ENCODE peak calls at places on chromosome 22, in seven cellular contexts. One of them, this sample, is unnamed.
A peak's percentile ranks its signal among the peaks of the same experiment; 100 is the strongest.

GRCh38 chr22:20206709-20207215 is 55.9 kb upstream of the CCDC188 start:
- DNase-seq in heart right ventricle: no peak
- DNase-seq in transverse colon: peak; percentile 31
- DNase-seq in thoracic aorta: no peak
- DNase-seq in left ventricle myocardium inferior: no peak
- DNase-seq in astrocyte: no peak
- DNase-seq in Caco-2: no peak
- DNase-seq in this sample: peak; percentile 51

GRCh38 chr22:45538284-45538683 is 35.6 kb downstream of the FBLN1 start:
- DNase-seq in heart right ventricle: no peak
- DNase-seq in transverse colon: no peak
- DNase-seq in thoracic aorta: no peak
- DNase-seq in left ventricle myocardium inferior: no peak
- DNase-seq in astrocyte: no peak
- DNase-seq in Caco-2: no peak
- DNase-seq in this sample: no peak

GRCh38 chr22:48869788-48870187 is 957.9 kb downstream of the BRD1 start:
- DNase-seq in heart right ventricle: no peak
- DNase-seq in transverse colon: no peak
- DNase-seq in thoracic aorta: no peak
- DNase-seq in left ventricle myocardium inferior: no peak
- DNase-seq in astrocyte: no peak
- DNase-seq in Caco-2: peak; percentile 2
- DNase-seq in this sample: no peak

GRCh38 chr22:35555941-35556547 is 15.4 kb downstream of the RASD2 start:
- DNase-seq in heart right ventricle: no peak
- DNase-seq in transverse colon: no peak
- DNase-seq in thoracic aorta: no peak
- DNase-seq in left ventricle myocardium inferior: no peak
- DNase-seq in astrocyte: no peak
- DNase-seq in Caco-2: no peak
- DNase-seq in this sample: no peak

GRCh38 chr22:20548806-20549205 is 41.4 kb downstream of the MED15 start:
- DNase-seq in heart right ventricle: no peak
- DNase-seq in transverse colon: no peak
- DNase-seq in thoracic aorta: no peak
- DNase-seq in left ventricle myocardium inferior: no peak
- DNase-seq in astrocyte: no peak
- DNase-seq in Caco-2: no peak
- DNase-seq in this sample: no peak

GRCh38 chr22:41883400-41883799 is 31.5 kb downstream of the SHISA8 start:
- DNase-seq in heart right ventricle: no peak
- DNase-seq in transverse colon: no peak
- DNase-seq in thoracic aorta: no peak
- DNase-seq in left ventricle myocardium inferior: no peak
- DNase-seq in astrocyte: no peak
- DNase-seq in Caco-2: no peak
- DNase-seq in this sample: no peak

GRCh38 chr22:48926663-48927062 is 901.0 kb downstream of the BRD1 start:
- DNase-seq in heart right ventricle: no peak
- DNase-seq in transverse colon: no peak
- DNase-seq in thoracic aorta: no peak
- DNase-seq in left ventricle myocardium inferior: no peak
- DNase-seq in astrocyte: no peak
- DNase-seq in Caco-2: no peak
- DNase-seq in this sample: no peak

GRCh38 chr22:32281092-32281491 is 25.9 kb upstream of the SLC5A4 start:
- DNase-seq in heart right ventricle: no peak
- DNase-seq in transverse colon: no peak
- DNase-seq in thoracic aorta: no peak
- DNase-seq in left ventricle myocardium inferior: no peak
- DNase-seq in astrocyte: peak; percentile 57
- DNase-seq in Caco-2: no peak
- DNase-seq in this sample: no peak

GRCh38 chr22:39177456-39177775 is 24.9 kb upstream of the CBX7 start:
- DNase-seq in heart right ventricle: no peak
- DNase-seq in transverse colon: no peak
- DNase-seq in thoracic aorta: no peak
- DNase-seq in left ventricle myocardium inferior: no peak
- DNase-seq in astrocyte: no peak
- DNase-seq in Caco-2: no peak
- DNase-seq in this sample: no peak

GRCh38 chr22:20141186-20142077 is 9.4 kb downstream of the CCDC188 start:
- DNase-seq in heart right ventricle: no peak
- DNase-seq in transverse colon: no peak
- DNase-seq in thoracic aorta: no peak
- DNase-seq in left ventricle myocardium inferior: no peak
- DNase-seq in astrocyte: peak; percentile 81
- DNase-seq in Caco-2: no peak
- DNase-seq in this sample: no peak

GRCh38 chr22:19086944-19087343 is 35.3 kb downstream of the DGCR2 start:
- DNase-seq in heart right ventricle: no peak
- DNase-seq in transverse colon: no peak
- DNase-seq in thoracic aorta: no peak
- DNase-seq in left ventricle myocardium inferior: no peak
- DNase-seq in astrocyte: peak; percentile 50
- DNase-seq in Caco-2: no peak
- DNase-seq in this sample: no peak

GRCh38 chr22:24421428-24421931 is 5.9 kb upstream of the ADORA2A start:
- DNase-seq in heart right ventricle: no peak
- DNase-seq in transverse colon: no peak
- DNase-seq in thoracic aorta: no peak
- DNase-seq in left ventricle myocardium inferior: no peak
- DNase-seq in astrocyte: no peak
- DNase-seq in Caco-2: peak; percentile 77
- DNase-seq in this sample: no peak

GRCh38 chr22:50325444-50326224 is 1.2 kb downstream of the DENND6B start:
- DNase-seq in heart right ventricle: no peak
- DNase-seq in transverse colon: no peak
- DNase-seq in thoracic aorta: no peak
- DNase-seq in left ventricle myocardium inferior: no peak
- DNase-seq in astrocyte: no peak
- DNase-seq in Caco-2: no peak
- DNase-seq in this sample: no peak

GRCh38 chr22:33114570-33114969 is 56.4 kb upstream of the SYN3 start:
- DNase-seq in heart right ventricle: no peak
- DNase-seq in transverse colon: no peak
- DNase-seq in thoracic aorta: no peak
- DNase-seq in left ventricle myocardium inferior: no peak
- DNase-seq in astrocyte: no peak
- DNase-seq in Caco-2: no peak
- DNase-seq in this sample: no peak

GRCh38 chr22:25540912-25541660 is 23.4 kb upstream of the GRK3 start:
- DNase-seq in heart right ventricle: no peak
- DNase-seq in transverse colon: no peak
- DNase-seq in thoracic aorta: no peak
- DNase-seq in left ventricle myocardium inferior: no peak
- DNase-seq in astrocyte: no peak
- DNase-seq in Caco-2: no peak
- DNase-seq in this sample: no peak
- H3K4me1 ChIP-seq in heart right ventricle: peaks cover 10% of the 10 kb centered on the region
- H3K4me1 ChIP-seq in transverse colon: no peaks in the 10 kb centered on the region
- H3K4me1 ChIP-seq in thoracic aorta: no peaks in the 10 kb centered on the region
- H3K4me1 ChIP-seq in left ventricle myocardium inferior: peaks cover 31% of the 10 kb centered on the region
- H3K4me1 ChIP-seq in astrocyte: peaks cover 2% of the 10 kb centered on the region
- H3K4me1 ChIP-seq in Caco-2: no peaks in the 10 kb centered on the region
- H3K4me1 ChIP-seq in this sample: no peaks in the 10 kb centered on the region

GRCh38 chr22:40507491-40507890 is 129.0 kb downstream of the MRTFA start:
- DNase-seq in heart right ventricle: no peak
- DNase-seq in transverse colon: no peak
- DNase-seq in thoracic aorta: no peak
- DNase-seq in left ventricle myocardium inferior: no peak
- DNase-seq in astrocyte: no peak
- DNase-seq in Caco-2: no peak
- DNase-seq in this sample: no peak

GRCh38 chr22:40511604-40512003 is 124.9 kb downstream of the MRTFA start:
- DNase-seq in heart right ventricle: no peak
- DNase-seq in transverse colon: no peak
- DNase-seq in thoracic aorta: no peak
- DNase-seq in left ventricle myocardium inferior: no peak
- DNase-seq in astrocyte: no peak
- DNase-seq in Caco-2: no peak
- DNase-seq in this sample: no peak

GRCh38 chr22:40512426-40513136 is 123.9 kb downstream of the MRTFA start:
- DNase-seq in heart right ventricle: peak; percentile 57
- DNase-seq in transverse colon: no peak
- DNase-seq in thoracic aorta: no peak
- DNase-seq in left ventricle myocardium inferior: no peak
- DNase-seq in astrocyte: peak; percentile 99
- DNase-seq in Caco-2: no peak
- DNase-seq in this sample: no peak

GRCh38 chr22:40509401-40510134 is 127.0 kb downstream of the MRTFA start:
- DNase-seq in heart right ventricle: peak; percentile 78
- DNase-seq in transverse colon: peak; percentile 53
- DNase-seq in thoracic aorta: no peak
- DNase-seq in left ventricle myocardium inferior: peak; percentile 50
- DNase-seq in astrocyte: peak; percentile 95
- DNase-seq in Caco-2: peak; percentile 65
- DNase-seq in this sample: peak; percentile 44

DNA sequence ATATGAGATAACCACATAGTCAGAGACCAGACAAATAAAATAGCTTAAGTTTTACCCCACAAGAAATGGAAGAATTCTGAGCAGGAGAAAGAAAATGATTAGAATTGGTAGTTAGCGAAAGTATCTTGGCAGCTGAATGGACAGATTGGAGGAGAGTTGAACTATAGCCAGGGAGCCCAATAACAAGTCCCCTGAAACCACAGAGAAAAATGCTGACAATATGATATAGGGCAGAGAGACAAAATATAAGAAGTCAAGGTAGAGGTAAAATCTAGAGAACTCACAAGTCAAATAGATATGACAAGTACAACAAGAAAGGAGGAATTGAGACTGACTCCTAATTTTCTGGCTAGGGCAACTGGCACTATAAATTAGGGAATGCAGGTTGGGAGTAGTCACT is 125.6 kb downstream of the MRTFA start:
- DNase-seq in heart right ventricle: no peak
- DNase-seq in transverse colon: no peak
- DNase-seq in thoracic aorta: no peak
- DNase-seq in left ventricle myocardium inferior: no peak
- DNase-seq in astrocyte: no peak
- DNase-seq in Caco-2: no peak
- DNase-seq in this sample: no peak
- TF ChIP-seq CTCF in heart right ventricle: no peak
- TF ChIP-seq CTCF in transverse colon: no peak
- TF ChIP-seq CTCF in thoracic aorta: no peak
- TF ChIP-seq CTCF in left ventricle myocardium inferior: no peak
- TF ChIP-seq CTCF in astrocyte: no peak
- TF ChIP-seq CTCF in Caco-2: no peak
- TF ChIP-seq CTCF in this sample: no peak

GRCh38 chr22:30970356-30970746 is 1.3 kb downstream of the TUG1 start:
- DNase-seq in heart right ventricle: no peak
- DNase-seq in transverse colon: no peak
- DNase-seq in thoracic aorta: no peak
- DNase-seq in left ventricle myocardium inferior: no peak
- DNase-seq in astrocyte: no peak
- DNase-seq in Caco-2: no peak
- DNase-seq in this sample: no peak
- H3K27me3 ChIP-seq in heart right ventricle: no peaks in the 10 kb centered on the region
- H3K27me3 ChIP-seq in transverse colon: no peaks in the 10 kb centered on the region
- H3K27me3 ChIP-seq in thoracic aorta: no peaks in the 10 kb centered on the region
- H3K27me3 ChIP-seq in left ventricle myocardium inferior: no peaks in the 10 kb centered on the region
- H3K27me3 ChIP-seq in astrocyte: no peaks in the 10 kb centered on the region
- H3K27me3 ChIP-seq in Caco-2: no peaks in the 10 kb centered on the region
- H3K27me3 ChIP-seq in this sample: no peaks in the 10 kb centered on the region

DNA sequence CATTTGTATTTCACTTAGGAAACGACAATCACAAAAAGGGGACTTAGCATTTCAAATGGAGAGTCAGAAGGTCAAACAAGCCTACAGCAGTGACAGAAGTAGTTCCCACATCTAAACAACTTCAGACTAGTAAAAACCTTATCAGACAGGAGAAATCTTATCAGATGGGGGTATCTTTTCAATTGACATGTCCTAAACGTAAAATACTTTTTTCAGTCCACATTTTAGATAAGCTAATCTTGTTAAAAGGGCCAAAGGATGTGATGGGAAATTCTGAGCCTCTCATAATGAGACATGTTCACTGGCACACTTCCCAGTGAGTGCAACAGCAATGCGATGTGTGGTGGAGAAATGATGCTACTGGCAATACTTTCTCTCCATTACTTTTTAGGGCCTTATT is 2.4 kb downstream of the MAPK1 start:
- DNase-seq in heart right ventricle: peak; percentile 53
- DNase-seq in transverse colon: no peak
- DNase-seq in thoracic aorta: peak; percentile 48
- DNase-seq in left ventricle myocardium inferior: no peak
- DNase-seq in astrocyte: peak; percentile 85
- DNase-seq in Caco-2: no peak
- DNase-seq in this sample: peak; percentile 32
- H3K4me1 ChIP-seq in heart right ventricle: peaks cover 76% of the 10 kb centered on the region
- H3K4me1 ChIP-seq in transverse colon: peaks cover 40% of the 10 kb centered on the region
- H3K4me1 ChIP-seq in thoracic aorta: peaks cover 65% of the 10 kb centered on the region
- H3K4me1 ChIP-seq in left ventricle myocardium inferior: peaks cover 74% of the 10 kb centered on the region
- H3K4me1 ChIP-seq in astrocyte: no peaks in the 10 kb centered on the region
- H3K4me1 ChIP-seq in Caco-2: peaks cover 6% of the 10 kb centered on the region
- H3K4me1 ChIP-seq in this sample: peaks cover 22% of the 10 kb centered on the region

GRCh38 chr22:43587574-43587973 is 175.8 kb downstream of the MPPED1 start:
- DNase-seq in heart right ventricle: no peak
- DNase-seq in transverse colon: no peak
- DNase-seq in thoracic aorta: no peak
- DNase-seq in left ventricle myocardium inferior: no peak
- DNase-seq in astrocyte: peak; percentile 13
- DNase-seq in Caco-2: no peak
- DNase-seq in this sample: no peak

GRCh38 chr22:43592470-43592869 is 180.7 kb downstream of the MPPED1 start:
- DNase-seq in heart right ventricle: no peak
- DNase-seq in transverse colon: no peak
- DNase-seq in thoracic aorta: no peak
- DNase-seq in left ventricle myocardium inferior: no peak
- DNase-seq in astrocyte: no peak
- DNase-seq in Caco-2: no peak
- DNase-seq in this sample: no peak
- TF ChIP-seq CTCF in heart right ventricle: no peak
- TF ChIP-seq CTCF in transverse colon: no peak
- TF ChIP-seq CTCF in thoracic aorta: no peak
- TF ChIP-seq CTCF in left ventricle myocardium inferior: peak; percentile 17
- TF ChIP-seq CTCF in astrocyte: no peak
- TF ChIP-seq CTCF in Caco-2: no peak
- TF ChIP-seq CTCF in this sample: no peak

This sample was measured in colonic mucosa.